ENCODE peak calls at places on chromosomes 2 and 18, in ten cellular contexts. B, M, H, P, V, L, Y, E, D and O are unnamed samples.

GRCh38 chr2:10530607-10531239 is 82.6 kb upstream of the ODC1 start:
- DNase-seq in B (no peak), M (no peak), H (no peak), P (no peak), V (no peak), L (no peak), Y (no peak), E (peak), D (no peak), O (no peak)

GRCh38 chr18:44786257-44786656 is 105.6 kb downstream of the SETBP1 start:
- DNase-seq in B (no peak), M (no peak), H (no peak), P (no peak), V (no peak), L (no peak), Y (no peak), E (no peak), D (no peak), O (no peak)

GRCh38 chr2:37786854-37787253 is 115.4 kb upstream of the CDC42EP3 start:
- DNase-seq in B (peak), M (no peak), H (no peak), P (no peak), V (no peak), L (no peak), Y (no peak), E (no peak), D (no peak), O (no peak)

GRCh38 chr2:234879671-234880455 is 72.0 kb upstream of the SH3BP4 start:
- DNase-seq in B (peak), M (no peak), H (no peak), P (peak), V (peak), L (no peak), Y (no peak), E (no peak), D (no peak), O (no peak)

GRCh38 chr2:128734521-128735295 is 416.0 kb upstream of the HS6ST1 start:
- DNase-seq in B (no peak), M (no peak), H (no peak), P (peak), V (no peak), L (no peak), Y (no peak), E (peak), D (no peak), O (peak)

GRCh38 chr2:65729246-65729645 is 296.8 kb upstream of the SPRED2 start:
- DNase-seq in B (peak), M (no peak), H (no peak), P (no peak), V (no peak), L (no peak), Y (no peak), E (no peak), D (no peak), O (no peak)

GRCh38 chr18:79542876-79543750 is 136.5 kb upstream of the CTDP1 start:
- DNase-seq in B (no peak), M (no peak), H (no peak), P (no peak), V (no peak), L (no peak), Y (no peak), E (no peak), D (no peak), O (no peak)

GRCh38 chr2:239269959-239270358 is 130.9 kb downstream of the HDAC4 start:
- DNase-seq in B (no peak), M (no peak), H (no peak), P (no peak), V (no peak), L (no peak), Y (peak), E (peak), D (no peak), O (no peak)

GRCh38 chr2:66547887-66548286 is 113.0 kb downstream of the MEIS1 start:
- DNase-seq in B (peak), M (no peak), H (no peak), P (no peak), V (no peak), L (no peak), Y (no peak), E (no peak), D (no peak), O (no peak)

GRCh38 chr2:239817011-239817490 is 208.1 kb downstream of the NDUFA10 start:
- DNase-seq in B (no peak), M (no peak), H (no peak), P (no peak), V (no peak), L (no peak), Y (no peak), E (no peak), D (no peak), O (no peak)

GRCh38 chr2:73981081-73981968 is 3.4 kb upstream of the TET3 start:
- DNase-seq in B (peak), M (no peak), H (no peak), P (no peak), V (no peak), L (no peak), Y (no peak), E (peak), D (no peak), O (no peak)

GRCh38 chr2:64276417-64277095 is 132.3 kb upstream of the PELI1 start:
- DNase-seq in B (peak), M (no peak), H (no peak), P (peak), V (no peak), L (no peak), Y (no peak), E (no peak), D (no peak), O (no peak)

GRCh38 chr18:36287653-36288052 is 9.9 kb upstream of the FHOD3 start:
- DNase-seq in B (no peak), M (no peak), H (no peak), P (no peak), V (no peak), L (no peak), Y (no peak), E (no peak), D (no peak), O (no peak)
- H3K4me3 ChIP-seq in B (no peak), M (no peak), H (no peak), P (no peak), V (no peak), L (no peak), Y (no peak), E (no peak), D (no peak), O (no peak)

DNA sequence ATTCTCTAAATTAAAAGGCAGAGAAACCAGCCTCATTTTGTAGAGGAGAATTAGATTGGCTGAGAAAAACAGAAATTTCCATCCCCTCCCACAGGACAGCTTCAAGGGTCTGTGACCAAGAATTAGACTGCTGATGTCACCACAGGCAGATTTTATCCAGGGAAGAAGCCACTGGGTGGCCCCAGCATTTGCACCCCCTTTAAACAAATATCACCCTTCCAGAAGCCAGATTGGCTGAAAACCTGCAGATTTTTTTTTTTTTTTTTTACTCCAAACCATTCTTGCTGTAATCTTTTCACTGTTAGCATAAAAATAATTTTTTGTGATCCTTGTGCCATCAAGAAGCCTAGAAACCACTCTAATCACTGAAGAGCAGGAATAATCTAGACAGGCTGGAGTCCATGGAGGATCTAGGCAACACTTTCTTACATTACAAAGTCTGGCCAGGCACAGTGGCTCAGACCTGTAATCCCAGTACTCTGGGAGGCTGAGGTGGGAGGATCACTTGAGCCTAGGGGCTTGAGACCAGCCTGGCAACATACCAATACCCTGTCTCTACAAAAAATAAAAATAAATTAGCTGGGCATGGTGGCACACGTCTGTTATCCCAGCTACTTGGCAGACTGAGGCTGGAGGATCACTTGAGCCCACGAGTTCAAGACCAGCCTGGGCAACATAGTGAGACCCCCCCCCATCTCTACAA is 11.9 kb downstream of the WDFY1 start:
- DNase-seq in B (no peak), M (no peak), H (no peak), P (no peak), V (no peak), L (no peak), Y (no peak), E (no peak), D (no peak), O (no peak)
- H3K4me3 ChIP-seq in B (no peak), M (no peak), H (no peak), P (no peak), V (no peak), L (no peak), Y (no peak), E (no peak), D (no peak), O (no peak)

DNA sequence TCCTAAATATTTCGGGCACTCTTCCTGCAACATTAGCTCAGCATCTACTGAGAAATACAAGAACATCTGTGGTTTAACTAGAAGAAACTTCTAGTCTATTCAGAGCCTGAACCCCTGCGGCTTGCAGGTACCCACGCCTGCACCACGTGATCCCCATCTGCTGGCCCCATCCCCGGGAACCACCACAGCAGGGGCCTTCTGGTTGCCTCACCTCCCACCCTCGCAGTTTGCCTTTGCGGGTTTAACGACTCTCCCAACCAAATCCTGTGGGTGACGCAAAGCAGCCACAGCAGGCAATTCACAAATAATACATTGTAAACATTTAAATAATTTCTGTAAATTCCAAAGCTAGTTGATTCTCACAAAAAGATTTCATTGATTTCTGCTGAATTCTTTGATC is 90.2 kb upstream of the TMEM18 start:
- DNase-seq in B (no peak), M (no peak), H (no peak), P (peak), V (no peak), L (no peak), Y (no peak), E (no peak), D (no peak), O (no peak)
- H3K4me3 ChIP-seq in B (no peak), M (no peak), H (no peak), P (no peak), V (no peak), L (no peak), Y (no peak), E (no peak), D (no peak), O (no peak)

GRCh38 chr2:11657646-11658045 is 12.3 kb downstream of the NTSR2 start:
- DNase-seq in B (no peak), M (no peak), H (no peak), P (no peak), V (no peak), L (no peak), Y (no peak), E (peak), D (no peak), O (no peak)

GRCh38 chr2:11656671-11657101 is 13.3 kb downstream of the NTSR2 start:
- DNase-seq in B (peak), M (no peak), H (no peak), P (no peak), V (no peak), L (no peak), Y (peak), E (peak), D (no peak), O (no peak)

GRCh38 chr2:11657195-11657594 is 12.8 kb downstream of the NTSR2 start:
- DNase-seq in B (no peak), M (no peak), H (no peak), P (no peak), V (no peak), L (no peak), Y (no peak), E (no peak), D (no peak), O (no peak)

GRCh38 chr2:11656252-11656651 is 13.7 kb downstream of the NTSR2 start:
- DNase-seq in B (no peak), M (no peak), H (no peak), P (no peak), V (no peak), L (no peak), Y (no peak), E (no peak), D (no peak), O (no peak)

GRCh38 chr2:11655495-11655894 is 14.5 kb downstream of the NTSR2 start:
- DNase-seq in B (no peak), M (no peak), H (peak), P (no peak), V (no peak), L (no peak), Y (no peak), E (no peak), D (no peak), O (no peak)
- H3K4me3 ChIP-seq in B (no peak), M (no peak), H (no peak), P (no peak), V (no peak), L (no peak), Y (no peak), E (no peak), D (no peak), O (no peak)

GRCh38 chr2:119432882-119433522 is 1.3 kb downstream of the TMEM37 start:
- DNase-seq in B (no peak), M (no peak), H (no peak), P (no peak), V (no peak), L (no peak), Y (no peak), E (no peak), D (no peak), O (no peak)
- H3K4me3 ChIP-seq in B (no peak), M (peak), H (no peak), P (peak), V (peak), L (no peak), Y (peak), E (no peak), D (peak), O (no peak)

DNA sequence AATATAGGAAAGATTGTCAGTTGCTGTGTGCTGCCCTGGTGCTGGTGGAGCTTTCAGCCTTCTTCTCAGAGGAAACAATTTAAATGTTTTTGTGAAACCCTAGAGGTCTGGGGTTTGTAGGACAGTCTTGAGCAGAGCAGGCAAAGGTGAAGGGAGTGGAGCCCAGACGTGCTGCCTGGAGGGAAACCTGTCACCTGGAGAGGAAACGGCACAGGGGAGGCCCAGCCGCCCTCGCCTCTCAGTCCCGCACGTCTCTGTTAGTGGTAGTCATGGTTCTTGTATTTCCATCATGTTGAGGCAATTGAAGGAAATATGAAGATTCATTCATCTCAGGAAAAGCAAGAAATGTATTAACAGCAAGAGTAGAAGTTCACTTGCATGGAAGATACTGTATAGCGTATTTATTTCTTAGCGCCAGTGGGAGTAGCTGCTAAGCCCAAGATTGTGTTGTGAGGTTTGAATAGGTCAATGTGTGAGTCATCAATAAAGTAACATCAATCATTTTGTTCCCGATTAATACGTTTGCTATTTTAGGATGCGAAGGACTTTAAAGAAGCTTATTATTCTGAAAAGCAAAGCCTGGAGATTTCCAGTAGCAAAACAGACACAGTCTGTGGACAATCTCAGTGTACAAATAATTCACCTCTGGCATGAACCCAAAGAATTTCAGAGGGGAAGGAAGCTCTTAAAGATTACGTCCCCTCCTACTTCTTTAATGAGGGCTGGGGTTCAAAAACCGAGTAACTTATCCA is 70.4 kb downstream of the LRRFIP1 start:
- DNase-seq in B (no peak), M (no peak), H (no peak), P (peak), V (no peak), L (no peak), Y (no peak), E (peak), D (no peak), O (peak)
- H3K4me3 ChIP-seq in B (no peak), M (no peak), H (no peak), P (no peak), V (no peak), L (no peak), Y (no peak), E (no peak), D (no peak), O (peak)

DNA sequence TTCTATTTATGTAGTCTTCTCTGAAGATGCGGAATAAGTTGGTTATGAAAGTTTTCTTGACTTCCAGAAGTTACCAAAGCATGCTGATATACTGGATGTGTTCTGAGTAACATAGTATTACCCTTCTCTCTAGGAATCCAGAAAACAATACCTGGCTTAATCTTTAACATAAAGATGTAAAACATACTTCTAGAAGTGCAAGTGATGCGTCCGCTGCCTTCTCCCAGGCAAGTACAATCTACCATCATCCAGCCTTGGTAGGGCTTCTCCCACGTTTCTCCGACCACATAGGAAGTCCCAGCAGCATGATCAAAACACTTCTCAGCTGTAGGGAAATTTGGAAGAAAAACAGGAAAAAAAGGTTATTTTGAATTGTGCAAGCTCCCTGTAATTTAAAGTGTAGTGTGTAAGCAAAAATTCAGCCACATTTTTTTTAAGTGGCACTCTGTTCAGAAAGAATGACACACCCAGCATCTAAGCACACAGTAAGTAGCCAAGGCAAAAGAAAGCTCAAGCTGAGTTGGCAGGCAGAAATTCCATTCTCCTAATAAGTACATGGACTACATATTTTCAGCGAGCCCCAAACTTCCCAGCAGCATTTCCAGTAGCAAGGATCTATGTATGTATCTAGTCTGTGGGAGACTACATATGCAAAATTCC is 5.2 kb downstream of the FN1 start:
- DNase-seq in B (peak), M (no peak), H (no peak), P (peak), V (no peak), L (no peak), Y (no peak), E (no peak), D (no peak), O (no peak)
- H3K4me3 ChIP-seq in B (no peak), M (no peak), H (peak), P (peak), V (peak), L (peak), Y (no peak), E (no peak), D (no peak), O (no peak)